ENCODE peak calls at places on chromosome 13, in seven cellular contexts. I, C, Q, G, B, X and Z are unnamed samples.

GRCh38 chr13:75326173-75327131 is 155.5 kb downstream of the TBC1D4 start:
- DNase-seq in I (no peak), C (no peak), Q (peak; percentile 44), G (no peak), B (peak; percentile 38), X (no peak), Z (peak; percentile 81)

GRCh38 chr13:30705672-30706071 is 29.7 kb upstream of the ALOX5AP start:
- DNase-seq in I (no peak), C (no peak), Q (no peak), G (no peak), B (no peak), X (peak; percentile 55), Z (no peak)

GRCh38 chr13:38376551-38376950 is 26.9 kb downstream of the UFM1 start:
- DNase-seq in I (no peak), C (peak; percentile 24), Q (no peak), G (no peak), B (no peak), X (no peak), Z (no peak)

GRCh38 chr13:90690458-90691063 is 656.9 kb upstream of the MIR17HG start:
- DNase-seq in I (no peak), C (peak; percentile 57), Q (peak; percentile 19), G (no peak), B (no peak), X (no peak), Z (no peak)

GRCh38 chr13:75445717-75446529 is 36.0 kb downstream of the TBC1D4 start:
- DNase-seq in I (no peak), C (peak; percentile 42), Q (peak; percentile 36), G (no peak), B (no peak), X (no peak), Z (no peak)

GRCh38 chr13:80400164-80400767 is 59.3 kb upstream of the SPRY2 start:
- DNase-seq in I (no peak), C (no peak), Q (no peak), G (no peak), B (no peak), X (no peak), Z (no peak)

GRCh38 chr13:37656247-37656940 is 57.8 kb upstream of the POSTN start:
- DNase-seq in I (peak; percentile 15), C (peak; percentile 64), Q (peak; percentile 99), G (no peak), B (no peak), X (no peak), Z (no peak)

GRCh38 chr13:107091386-107091785 is 523.4 kb upstream of the ARGLU1 start:
- DNase-seq in I (no peak), C (peak; percentile 6), Q (no peak), G (no peak), B (no peak), X (no peak), Z (no peak)

GRCh38 chr13:60178327-60178726 is 14.6 kb upstream of the DIAPH3 start:
- DNase-seq in I (no peak), C (no peak), Q (no peak), G (no peak), B (no peak), X (no peak), Z (no peak)

GRCh38 chr13:102847272-102848234 is 1.7 kb downstream of the ERCC5 start:
- DNase-seq in I (no peak), C (peak; percentile 36), Q (peak; percentile 74), G (no peak), B (no peak), X (peak; percentile 74), Z (peak; percentile 45)

GRCh38 chr13:104641309-104641708 is 1575.1 kb upstream of the SLC10A2 start:
- DNase-seq in I (no peak), C (no peak), Q (peak; percentile 15), G (no peak), B (no peak), X (peak; percentile 78), Z (no peak)

GRCh38 chr13:89066868-89067466 is 1395.8 kb downstream of the SLITRK5 start:
- DNase-seq in I (peak; percentile 0), C (peak; percentile 18), Q (peak; percentile 24), G (peak; percentile 14), B (peak; percentile 26), X (peak; percentile 71), Z (no peak)

GRCh38 chr13:75173457-75174356 is 308.3 kb downstream of the TBC1D4 start:
- DNase-seq in I (no peak), C (no peak), Q (no peak), G (no peak), B (no peak), X (peak; percentile 27), Z (no peak)

GRCh38 chr13:101893021-101893420 is 440.5 kb downstream of the ITGBL1 start:
- DNase-seq in I (no peak), C (no peak), Q (no peak), G (no peak), B (no peak), X (no peak), Z (no peak)

GRCh38 chr13:32315255-32316029 is at the start of the genes BRCA2 and ZAR1L:
- DNase-seq in I (peak; percentile 46), C (peak; percentile 91), Q (peak; percentile 87), G (peak; percentile 81), B (peak; percentile 84), X (peak; percentile 99), Z (peak; percentile 85)

GRCh38 chr13:33004454-33004853 is 11.8 kb upstream of the KL start:
- DNase-seq in I (no peak), C (peak; percentile 37), Q (peak; percentile 14), G (no peak), B (no peak), X (no peak), Z (no peak)

GRCh38 chr13:49649244-49649962 is 21.1 kb downstream of the ARL11 start:
- DNase-seq in I (peak; percentile 28), C (peak; percentile 38), Q (peak; percentile 58), G (no peak), B (no peak), X (peak; percentile 61), Z (no peak)

GRCh38 chr13:89458456-89458855 is 1787.3 kb downstream of the SLITRK5 start:
- DNase-seq in I (no peak), C (peak; percentile 18), Q (no peak), G (no peak), B (no peak), X (no peak), Z (no peak)

GRCh38 chr13:73765651-73766384 is 368.4 kb downstream of the KLF12 start:
- DNase-seq in I (no peak), C (no peak), Q (peak; percentile 36), G (peak; percentile 60), B (peak; percentile 83), X (peak; percentile 98), Z (peak; percentile 83)

GRCh38 chr13:41562083-41562482 is 104.7 kb downstream of the RGCC start:
- DNase-seq in I (no peak), C (peak; percentile 83), Q (peak; percentile 87), G (no peak), B (no peak), X (no peak), Z (no peak)

GRCh38 chr13:76790519-76791289 is 95.5 kb downstream of the KCTD12 start:
- DNase-seq in I (no peak), C (peak; percentile 53), Q (no peak), G (no peak), B (no peak), X (peak; percentile 50), Z (no peak)

GRCh38 chr13:39353988-39354387 is 249.0 kb downstream of the LHFPL6 start:
- DNase-seq in I (no peak), C (peak; percentile 42), Q (peak; percentile 55), G (no peak), B (no peak), X (no peak), Z (no peak)

GRCh38 chr13:50357586-50358118 is 342.4 kb downstream of the KCNRG start:
- DNase-seq in I (no peak), C (peak; percentile 15), Q (peak; percentile 92), G (no peak), B (no peak), X (peak; percentile 19), Z (no peak)

GRCh38 chr13:86572115-86572514 is 772.9 kb upstream of the SLITRK6 start:
- DNase-seq in I (no peak), C (no peak), Q (peak; percentile 57), G (no peak), B (no peak), X (no peak), Z (no peak)

GRCh38 chr13:28678809-28679208 is 19.9 kb downstream of the POMP start:
- DNase-seq in I (no peak), C (no peak), Q (peak; percentile 13), G (no peak), B (no peak), X (no peak), Z (no peak)

GRCh38 chr13:57629391-57629804 is 2.1 kb upstream of the PCDH17 start:
- DNase-seq in I (no peak), C (no peak), Q (no peak), G (peak; percentile 12), B (no peak), X (no peak), Z (no peak)